ENCODE peak calls at places on chromosomes 12 and 14, in four cellular contexts. One of them, this sample, is unnamed.
A peak's percentile ranks its signal among the peaks of the same experiment; 100 is the strongest.

GRCh38 chr12:48307269-48307668 is 43.5 kb downstream of the ZNF641 start:
- DNase-seq in upper lobe of right lung: no peak
- DNase-seq in tibial nerve: no peak
- DNase-seq in psoas muscle: no peak
- DNase-seq in this sample: no peak

GRCh38 chr14:64119535-64119934 is 174.6 kb downstream of the ESR2 start:
- DNase-seq in upper lobe of right lung: no peak
- DNase-seq in tibial nerve: no peak
- DNase-seq in psoas muscle: no peak
- DNase-seq in this sample: no peak

GRCh38 chr12:6528539-6529235 is 5.6 kb upstream of the GAPDH start:
- DNase-seq in upper lobe of right lung: no peak
- DNase-seq in tibial nerve: no peak
- DNase-seq in psoas muscle: no peak
- DNase-seq in this sample: no peak

GRCh38 chr12:1634590-1635191 is 5.7 kb downstream of the WNT5B start:
- DNase-seq in upper lobe of right lung: peak; percentile 88
- DNase-seq in tibial nerve: peak; percentile 86
- DNase-seq in psoas muscle: peak; percentile 82
- DNase-seq in this sample: peak; percentile 49

GRCh38 chr12:56300644-56301464 is 724 bp upstream of the CS start:
- DNase-seq in upper lobe of right lung: no peak
- DNase-seq in tibial nerve: no peak
- DNase-seq in psoas muscle: no peak
- DNase-seq in this sample: no peak

GRCh38 chr12:12511895-12512674 is 50.6 kb downstream of the DUSP16 start:
- DNase-seq in upper lobe of right lung: no peak
- DNase-seq in tibial nerve: no peak
- DNase-seq in psoas muscle: no peak
- DNase-seq in this sample: no peak

GRCh38 chr14:104599446-104599845 is 5.1 kb downstream of the TMEM179 start:
- DNase-seq in upper lobe of right lung: no peak
- DNase-seq in tibial nerve: no peak
- DNase-seq in psoas muscle: peak; percentile 2
- DNase-seq in this sample: no peak

GRCh38 chr14:86897704-86898513 is 1095.1 kb downstream of the GALC start:
- DNase-seq in upper lobe of right lung: no peak
- DNase-seq in tibial nerve: no peak
- DNase-seq in psoas muscle: no peak
- DNase-seq in this sample: no peak

GRCh38 chr12:51450333-51450732 is 25.7 kb downstream of the SLC4A8 start:
- DNase-seq in upper lobe of right lung: no peak
- DNase-seq in tibial nerve: no peak
- DNase-seq in psoas muscle: no peak
- DNase-seq in this sample: no peak

GRCh38 chr12:28645436-28645835 is 455.2 kb downstream of the CCDC91 start:
- DNase-seq in upper lobe of right lung: no peak
- DNase-seq in tibial nerve: no peak
- DNase-seq in psoas muscle: no peak
- DNase-seq in this sample: no peak

GRCh38 chr12:111359914-111360276 is 9.0 kb downstream of the PHETA1 start:
- DNase-seq in upper lobe of right lung: no peak
- DNase-seq in tibial nerve: no peak
- DNase-seq in psoas muscle: no peak
- DNase-seq in this sample: no peak

GRCh38 chr12:22046090-22046967 is at the start of gene CMAS:
- DNase-seq in upper lobe of right lung: peak; percentile 92
- DNase-seq in tibial nerve: peak; percentile 62
- DNase-seq in psoas muscle: peak; percentile 81
- DNase-seq in this sample: peak; percentile 15

GRCh38 chr12:50033317-50033679 is 8.0 kb upstream of the RACGAP1 start:
- DNase-seq in upper lobe of right lung: no peak
- DNase-seq in tibial nerve: no peak
- DNase-seq in psoas muscle: no peak
- DNase-seq in this sample: no peak

GRCh38 chr12:105018001-105018400 is 31.9 kb downstream of the NOPCHAP1 start:
- DNase-seq in upper lobe of right lung: no peak
- DNase-seq in tibial nerve: no peak
- DNase-seq in psoas muscle: no peak
- DNase-seq in this sample: no peak

GRCh38 chr12:30484658-30485057 is 211.0 kb downstream of the IPO8 start:
- DNase-seq in upper lobe of right lung: no peak
- DNase-seq in tibial nerve: no peak
- DNase-seq in psoas muscle: no peak
- DNase-seq in this sample: no peak

GRCh38 chr14:32509632-32510187 is 180.6 kb downstream of the AKAP6 start:
- DNase-seq in upper lobe of right lung: no peak
- DNase-seq in tibial nerve: peak; percentile 15
- DNase-seq in psoas muscle: peak; percentile 67
- DNase-seq in this sample: peak; percentile 88

GRCh38 chr14:103597623-103598372 is 31.2 kb upstream of the KLC1 start:
- DNase-seq in upper lobe of right lung: no peak
- DNase-seq in tibial nerve: no peak
- DNase-seq in psoas muscle: peak; percentile 68
- DNase-seq in this sample: peak; percentile 78

GRCh38 chr12:81167694-81168093 is 89.8 kb downstream of the ACSS3 start:
- DNase-seq in upper lobe of right lung: no peak
- DNase-seq in tibial nerve: no peak
- DNase-seq in psoas muscle: no peak
- DNase-seq in this sample: no peak

GRCh38 chr12:120125792-120126634 is 9.5 kb upstream of the RAB35 start:
- DNase-seq in upper lobe of right lung: no peak
- DNase-seq in tibial nerve: no peak
- DNase-seq in psoas muscle: no peak
- DNase-seq in this sample: no peak

GRCh38 chr12:49220972-49221371 is 32.1 kb upstream of the TUBA1A start:
- DNase-seq in upper lobe of right lung: no peak
- DNase-seq in tibial nerve: no peak
- DNase-seq in psoas muscle: no peak
- DNase-seq in this sample: no peak

GRCh38 chr12:66044731-66045130 is 85.8 kb downstream of the LLPH start:
- DNase-seq in upper lobe of right lung: no peak
- DNase-seq in tibial nerve: no peak
- DNase-seq in psoas muscle: no peak
- DNase-seq in this sample: no peak

GRCh38 chr14:102027951-102028350 is 58.9 kb downstream of the HSP90AA1 start:
- DNase-seq in upper lobe of right lung: no peak
- DNase-seq in tibial nerve: no peak
- DNase-seq in psoas muscle: no peak
- DNase-seq in this sample: no peak

GRCh38 chr14:73718742-73719251 is 4.6 kb upstream of the PNMA1 start:
- DNase-seq in upper lobe of right lung: peak; percentile 54
- DNase-seq in tibial nerve: no peak
- DNase-seq in psoas muscle: no peak
- DNase-seq in this sample: no peak

GRCh38 chr12:111413442-111414086 is 7.8 kb downstream of the SH2B3 start:
- DNase-seq in upper lobe of right lung: no peak
- DNase-seq in tibial nerve: no peak
- DNase-seq in psoas muscle: peak; percentile 54
- DNase-seq in this sample: no peak

GRCh38 chr12:123139926-123140674 is 10.8 kb downstream of the PITPNM2 start:
- DNase-seq in upper lobe of right lung: no peak
- DNase-seq in tibial nerve: no peak
- DNase-seq in psoas muscle: peak; percentile 37
- DNase-seq in this sample: no peak

GRCh38 chr14:69612014-69612758 is 790 bp downstream of the SUSD6 start:
- DNase-seq in upper lobe of right lung: peak; percentile 73
- DNase-seq in tibial nerve: peak; percentile 13
- DNase-seq in psoas muscle: peak; percentile 37
- DNase-seq in this sample: no peak

GRCh38 chr14:89440997-89441909 is 24.2 kb upstream of the FOXN3 start:
- DNase-seq in upper lobe of right lung: no peak
- DNase-seq in tibial nerve: no peak
- DNase-seq in psoas muscle: no peak
- DNase-seq in this sample: no peak

GRCh38 chr14:56816575-56817391 is 6.5 kb upstream of the OTX2 start:
- DNase-seq in upper lobe of right lung: no peak
- DNase-seq in tibial nerve: no peak
- DNase-seq in psoas muscle: no peak
- DNase-seq in this sample: no peak

GRCh38 chr14:93736378-93737014 is 51.8 kb downstream of the PRIMA1 start:
- DNase-seq in upper lobe of right lung: no peak
- DNase-seq in tibial nerve: no peak
- DNase-seq in psoas muscle: no peak
- DNase-seq in this sample: no peak

GRCh38 chr12:77402726-77403125 is 337.4 kb upstream of the E2F7 start:
- DNase-seq in upper lobe of right lung: no peak
- DNase-seq in tibial nerve: no peak
- DNase-seq in psoas muscle: no peak
- DNase-seq in this sample: no peak

GRCh38 chr14:32077081-32078029 is at the start of gene ARHGAP5:
- DNase-seq in upper lobe of right lung: no peak
- DNase-seq in tibial nerve: no peak
- DNase-seq in psoas muscle: no peak
- DNase-seq in this sample: no peak

GRCh38 chr12:32854716-32855115 is 41.9 kb downstream of the PKP2 start:
- DNase-seq in upper lobe of right lung: no peak
- DNase-seq in tibial nerve: no peak
- DNase-seq in psoas muscle: no peak
- DNase-seq in this sample: no peak

GRCh38 chr12:32859389-32859788 is 37.2 kb downstream of the PKP2 start:
- DNase-seq in upper lobe of right lung: no peak
- DNase-seq in tibial nerve: no peak
- DNase-seq in psoas muscle: no peak
- DNase-seq in this sample: no peak

GRCh38 chr12:32864731-32865130 is 31.8 kb downstream of the PKP2 start:
- DNase-seq in upper lobe of right lung: no peak
- DNase-seq in tibial nerve: no peak
- DNase-seq in psoas muscle: no peak
- DNase-seq in this sample: no peak

GRCh38 chr12:32863128-32863527 is 33.4 kb downstream of the PKP2 start:
- DNase-seq in upper lobe of right lung: no peak
- DNase-seq in tibial nerve: no peak
- DNase-seq in psoas muscle: no peak
- DNase-seq in this sample: no peak

DNA sequence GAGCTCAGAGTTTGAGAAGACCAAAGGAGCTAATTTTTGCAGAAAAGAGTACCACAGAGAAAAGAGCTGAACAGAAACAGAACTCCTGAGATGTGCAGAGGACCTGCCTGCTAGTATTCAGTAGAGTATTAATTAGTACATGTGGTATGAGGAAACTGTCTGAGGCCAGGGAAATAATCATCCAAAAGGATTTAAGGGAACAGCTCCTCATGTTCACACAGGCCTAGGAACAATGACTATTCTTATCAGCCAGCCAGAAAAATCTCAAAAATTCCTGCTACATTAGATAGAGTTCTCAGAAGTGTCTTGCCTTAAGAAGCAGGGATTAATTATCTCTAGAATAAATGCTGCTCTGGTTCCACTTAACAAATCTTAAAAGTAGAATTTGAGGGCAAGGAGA is 36.4 kb downstream of the PKP2 start:
- DNase-seq in upper lobe of right lung: no peak
- DNase-seq in tibial nerve: no peak
- DNase-seq in psoas muscle: no peak
- DNase-seq in this sample: no peak
- H3K4me3 ChIP-seq in upper lobe of right lung: no peak overlapping the region
- H3K4me3 ChIP-seq in tibial nerve: no peak overlapping the region
- H3K4me3 ChIP-seq in psoas muscle: no peak overlapping the region
- H3K4me3 ChIP-seq in this sample: no peak overlapping the region

DNA sequence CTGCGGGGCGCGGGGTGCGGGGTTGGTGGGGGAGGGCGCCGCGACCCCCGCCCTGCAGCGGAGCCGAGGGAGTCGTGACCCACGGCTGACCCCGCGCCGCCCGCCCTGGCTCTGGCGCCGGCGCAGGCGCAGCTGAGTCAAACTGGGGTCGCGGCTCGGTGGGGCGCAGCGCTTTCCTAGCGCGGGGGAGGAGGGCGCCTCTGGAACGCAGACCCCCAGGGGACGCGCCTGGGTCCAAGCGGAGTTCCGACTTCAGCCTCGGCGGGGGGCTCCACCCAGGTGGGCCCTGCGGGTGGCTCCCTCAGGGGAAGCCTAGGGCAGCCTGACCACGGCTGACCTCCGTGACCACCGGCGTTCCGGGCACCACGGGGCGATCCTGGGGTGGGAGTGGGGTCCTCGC is 467 bp upstream of the ANHX start:
- DNase-seq in upper lobe of right lung: no peak
- DNase-seq in tibial nerve: no peak
- DNase-seq in psoas muscle: no peak
- DNase-seq in this sample: no peak
- H3K9me3 ChIP-seq in upper lobe of right lung: no peaks in the 10 kb centered on the region
- H3K9me3 ChIP-seq in tibial nerve: peaks cover 78% of the 10 kb centered on the region
- H3K9me3 ChIP-seq in psoas muscle: no peaks in the 10 kb centered on the region
- H3K9me3 ChIP-seq in this sample: peaks cover 73% of the 10 kb centered on the region

GRCh38 chr14:26598672-26599131 is 869 bp upstream of the NOVA1 start:
- DNase-seq in upper lobe of right lung: no peak
- DNase-seq in tibial nerve: peak; percentile 26
- DNase-seq in psoas muscle: no peak
- DNase-seq in this sample: no peak
- H3K4me3 ChIP-seq in upper lobe of right lung: peak overlapping the region; percentile 52
- H3K4me3 ChIP-seq in tibial nerve: peak overlapping the region; percentile 49
- H3K4me3 ChIP-seq in psoas muscle: peak overlapping the region; percentile 67
- H3K4me3 ChIP-seq in this sample: peak overlapping the region; percentile 72

DNA sequence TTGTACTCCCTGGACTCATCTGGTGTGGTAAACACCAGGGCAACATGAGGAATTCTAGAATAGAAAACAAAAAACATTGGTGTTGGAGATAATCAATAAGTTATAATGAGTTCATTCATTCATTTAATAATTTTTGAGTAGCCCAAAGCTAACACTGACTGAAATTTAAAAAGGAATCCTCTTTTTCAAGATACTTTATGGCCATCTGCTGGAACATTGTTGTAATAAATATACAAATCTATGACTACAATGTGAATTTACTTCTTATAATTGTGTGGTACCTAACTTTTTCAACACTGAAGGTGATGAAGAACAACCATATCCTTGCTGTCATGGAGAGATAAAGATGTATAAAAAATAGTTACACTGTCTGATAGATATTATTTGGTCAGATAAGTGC is 687.3 kb upstream of the MIS18BP1 start:
- DNase-seq in upper lobe of right lung: no peak
- DNase-seq in tibial nerve: no peak
- DNase-seq in psoas muscle: no peak
- DNase-seq in this sample: no peak
- H3K9me3 ChIP-seq in upper lobe of right lung: no peaks in the 10 kb centered on the region
- H3K9me3 ChIP-seq in tibial nerve: no peaks in the 10 kb centered on the region
- H3K9me3 ChIP-seq in psoas muscle: peaks cover 3% of the 10 kb centered on the region
- H3K9me3 ChIP-seq in this sample: no peaks in the 10 kb centered on the region

DNA sequence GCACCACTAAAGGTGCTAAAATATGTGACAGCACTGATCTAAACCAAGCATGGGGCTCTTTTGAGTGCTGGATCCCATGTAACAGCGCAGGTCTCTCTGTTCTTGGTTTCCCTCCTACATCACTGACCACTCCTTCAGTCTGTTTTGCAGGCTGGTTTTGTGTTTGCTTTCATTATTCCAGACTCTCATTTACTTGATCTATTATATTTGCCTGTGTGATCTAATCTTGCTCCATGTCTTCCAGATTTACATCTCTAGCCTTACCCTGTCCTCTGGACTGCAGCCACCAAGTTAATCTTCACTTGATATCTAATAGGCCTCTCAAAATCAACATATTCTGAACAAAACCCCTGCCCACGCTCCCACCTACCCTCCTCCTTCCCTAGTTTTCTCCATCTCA is 8.6 kb downstream of the GLIPR1 start:
- DNase-seq in upper lobe of right lung: no peak
- DNase-seq in tibial nerve: no peak
- DNase-seq in psoas muscle: no peak
- DNase-seq in this sample: no peak
- H3K4me3 ChIP-seq in upper lobe of right lung: no peak overlapping the region
- H3K4me3 ChIP-seq in tibial nerve: no peak overlapping the region
- H3K4me3 ChIP-seq in psoas muscle: no peak overlapping the region
- H3K4me3 ChIP-seq in this sample: no peak overlapping the region

This sample was measured in AG04450.